ENCODE peak calls at places on chromosomes 5 and 9, in eight cellular contexts. O, S, W, D, B, T, K and J are unnamed samples.

GRCh38 chr9:16928179-16928945 is 57.9 kb upstream of the BNC2 start:
- DNase-seq in B (no peak), O (no peak), D (no peak), W (no peak), T (no peak), K (no peak), S (peak), J (no peak)

GRCh38 chr9:123339666-123340414 is 16.2 kb upstream of the CRB2 start:
- DNase-seq in T (peak), W (peak), D (no peak), O (no peak), B (no peak), K (peak), S (peak), J (peak)

GRCh38 chr5:179315356-179315890 is 29.8 kb downstream of the ADAMTS2 start:
- DNase-seq in O (no peak), K (no peak), W (no peak), B (no peak), S (no peak), T (no peak), D (no peak), J (no peak)

GRCh38 chr5:108125771-108126511 is 256.0 kb downstream of the FBXL17 start:
- DNase-seq in K (no peak), O (no peak), T (no peak), D (no peak), S (no peak), B (no peak), W (no peak), J (no peak)

GRCh38 chr9:136020206-136020605 is 59.0 kb upstream of the UBAC1 start:
- DNase-seq in D (no peak), K (no peak), W (no peak), B (no peak), S (no peak), T (no peak), O (no peak), J (no peak)

GRCh38 chr9:131310833-131311554 is 21.5 kb downstream of the PLPP7 start:
- DNase-seq in D (no peak), T (peak), B (no peak), K (peak), O (no peak), S (no peak), W (peak), J (peak)

GRCh38 chr9:89661956-89662717 is 57.3 kb downstream of the GADD45G start:
- DNase-seq in O (peak), K (peak), D (peak), B (peak), W (no peak), T (no peak), S (peak), J (no peak)

GRCh38 chr9:127910613-127911205 is 6.1 kb downstream of the ST6GALNAC4 start:
- DNase-seq in K (no peak), W (no peak), B (no peak), S (peak), O (peak), D (no peak), T (no peak), J (no peak)

GRCh38 chr9:72025956-72026355 is 34.5 kb downstream of the C9orf57 start:
- DNase-seq in B (no peak), W (no peak), S (no peak), O (no peak), T (no peak), D (no peak), K (no peak), J (no peak)